ENCODE peak calls at places on chromosomes 1 and 21, in four cellular contexts. N, Y, D and K are unnamed samples.
A peak's percentile ranks its signal among the peaks of the same experiment; 100 is the strongest.

GRCh38 chr1:233480198-233480597 is 133.7 kb upstream of the KCNK1 start:
- DNase-seq in Y (no peak), N (no peak), D (no peak), K (no peak)

GRCh38 chr1:148372731-148373130 is 110.4 kb downstream of the PPIAL4G start:
- DNase-seq in N (peak; percentile 44), Y (no peak), D (peak; percentile 28), K (no peak)

GRCh38 chr1:119372493-119373086 is 4.0 kb downstream of the HAO2 start:
- DNase-seq in Y (peak; percentile 37), N (no peak), D (peak; percentile 2), K (peak; percentile 73)

GRCh38 chr1:155591770-155592169 is 18.2 kb upstream of the MSTO1 start:
- DNase-seq in D (peak; percentile 71), Y (peak; percentile 21), N (peak; percentile 68), K (no peak)

GRCh38 chr1:241485554-241485992 is 34.0 kb downstream of the FH start:
- DNase-seq in D (peak; percentile 36), N (peak; percentile 16), Y (no peak), K (peak; percentile 29)

GRCh38 chr1:9037476-9038337 is 11.5 kb upstream of the SLC2A7 start:
- DNase-seq in D (no peak), N (no peak), Y (no peak), K (no peak)

GRCh38 chr1:41418868-41419583 is 57.8 kb downstream of the FOXO6 start:
- DNase-seq in D (peak; percentile 73), N (peak; percentile 84), Y (no peak), K (peak; percentile 58)

GRCh38 chr21:43991447-43991991 is 20.6 kb upstream of the TRAPPC10 start:
- DNase-seq in D (no peak), N (no peak), Y (no peak), K (no peak)

GRCh38 chr1:167518331-167518700 is at the start of gene CD247:
- DNase-seq in Y (no peak), N (no peak), D (no peak), K (no peak)

GRCh38 chr1:195664628-195665027 is 943.6 kb downstream of the KCNT2 start:
- DNase-seq in Y (no peak), D (peak; percentile 46), N (peak; percentile 55), K (no peak)

GRCh38 chr1:96596226-96596625 is 125.4 kb upstream of the PTBP2 start:
- DNase-seq in N (peak; percentile 3), D (peak; percentile 18), Y (no peak), K (peak; percentile 83)

GRCh38 chr1:199082778-199083389 is 444.0 kb downstream of the PTPRC start:
- DNase-seq in Y (no peak), D (peak; percentile 14), N (no peak), K (no peak)

GRCh38 chr1:193070942-193071341 is 11.5 kb downstream of the RO60 start:
- DNase-seq in Y (no peak), N (no peak), D (peak; percentile 14), K (peak; percentile 36)

GRCh38 chr1:7247158-7247557 is 461.9 kb downstream of the CAMTA1 start:
- DNase-seq in N (no peak), Y (no peak), D (no peak), K (no peak)

GRCh38 chr1:15683411-15684039 is 595 bp upstream of the PLEKHM2 start:
- DNase-seq in D (no peak), Y (no peak), N (no peak), K (no peak)

GRCh38 chr1:91582431-91582921 is 81.8 kb downstream of the CDC7 start:
- DNase-seq in Y (no peak), N (peak; percentile 100), D (peak; percentile 93), K (no peak)

GRCh38 chr1:40039757-40040510 is 595 bp upstream of the CAP1 start:
- DNase-seq in N (peak; percentile 79), Y (no peak), D (peak; percentile 80), K (peak; percentile 83)

GRCh38 chr1:31412732-31413404 is at the start of gene SERINC2:
- DNase-seq in N (no peak), Y (peak; percentile 26), D (no peak), K (peak; percentile 69)

GRCh38 chr1:211750599-211750998 is 75.2 kb upstream of the NEK2 start:
- DNase-seq in D (no peak), Y (no peak), N (no peak), K (no peak)

GRCh38 chr1:22729921-22730320 is 19.3 kb downstream of the EPHB2 start:
- DNase-seq in D (no peak), Y (no peak), N (no peak), K (no peak)

GRCh38 chr1:9840176-9840575 is 16.4 kb upstream of the CLSTN1 start:
- DNase-seq in N (no peak), Y (no peak), D (no peak), K (no peak)

GRCh38 chr1:150256193-150256548 is 1.4 kb upstream of the CA14 start:
- DNase-seq in Y (no peak), N (no peak), D (no peak), K (no peak)
- H4K91ac ChIP-seq in Y (no peak overlapping the region), N (no peak overlapping the region), D (no peak overlapping the region), K (no peak overlapping the region)

GRCh38 chr1:230392920-230393521 is 33.1 kb downstream of the PGBD5 start:
- DNase-seq in D (no peak), Y (no peak), N (no peak), K (no peak)

GRCh38 chr1:230394134-230394533 is 32.0 kb downstream of the PGBD5 start:
- DNase-seq in D (no peak), N (no peak), Y (no peak), K (peak; percentile 52)

GRCh38 chr1:230394741-230395140 is 31.4 kb downstream of the PGBD5 start:
- DNase-seq in N (no peak), D (no peak), Y (no peak), K (no peak)

GRCh38 chr1:230392141-230392909 is 33.8 kb downstream of the PGBD5 start:
- DNase-seq in D (no peak), Y (no peak), N (no peak), K (no peak)

GRCh38 chr1:230393722-230394121 is 32.4 kb downstream of the PGBD5 start:
- DNase-seq in Y (no peak), D (no peak), N (no peak), K (no peak)
- H4K91ac ChIP-seq in Y (no peak overlapping the region), D (no peak overlapping the region), N (no peak overlapping the region), K (no peak overlapping the region)

DNA sequence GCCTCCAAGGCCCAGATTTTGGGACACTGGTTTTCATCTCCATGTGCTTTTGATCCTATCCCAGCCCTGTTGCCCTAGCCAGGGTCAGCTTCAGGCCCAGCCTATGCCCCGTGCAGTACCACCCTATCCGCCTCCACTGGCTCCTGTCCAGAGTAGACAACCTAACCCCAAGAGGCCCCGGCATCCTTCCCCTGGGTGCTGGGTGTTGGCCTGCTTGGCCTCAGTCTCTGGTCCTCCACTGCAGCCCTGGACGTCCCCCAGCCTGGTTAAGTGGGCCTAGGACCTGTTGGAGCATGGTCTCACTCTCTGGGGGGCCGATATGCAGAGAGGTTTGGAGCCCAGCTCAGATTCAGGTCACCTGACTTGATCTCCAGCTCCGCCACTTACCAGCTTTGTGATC is 1.6 kb downstream of the CSF3R start:
- DNase-seq in N (no peak), Y (no peak), D (no peak), K (no peak)
- H4K91ac ChIP-seq in N (no peak overlapping the region), Y (no peak overlapping the region), D (no peak overlapping the region), K (no peak overlapping the region)

GRCh38 chr1:169750041-169750440 is 16.2 kb upstream of the SELE start:
- DNase-seq in N (no peak), Y (no peak), D (no peak), K (no peak)

GRCh38 chr1:169741666-169742394 is 8.0 kb upstream of the SELE start:
- DNase-seq in Y (no peak), D (peak; percentile 7), N (peak; percentile 18), K (no peak)

GRCh38 chr1:169739980-169740379 is 6.1 kb upstream of the SELE start:
- DNase-seq in D (no peak), Y (no peak), N (no peak), K (no peak)

DNA sequence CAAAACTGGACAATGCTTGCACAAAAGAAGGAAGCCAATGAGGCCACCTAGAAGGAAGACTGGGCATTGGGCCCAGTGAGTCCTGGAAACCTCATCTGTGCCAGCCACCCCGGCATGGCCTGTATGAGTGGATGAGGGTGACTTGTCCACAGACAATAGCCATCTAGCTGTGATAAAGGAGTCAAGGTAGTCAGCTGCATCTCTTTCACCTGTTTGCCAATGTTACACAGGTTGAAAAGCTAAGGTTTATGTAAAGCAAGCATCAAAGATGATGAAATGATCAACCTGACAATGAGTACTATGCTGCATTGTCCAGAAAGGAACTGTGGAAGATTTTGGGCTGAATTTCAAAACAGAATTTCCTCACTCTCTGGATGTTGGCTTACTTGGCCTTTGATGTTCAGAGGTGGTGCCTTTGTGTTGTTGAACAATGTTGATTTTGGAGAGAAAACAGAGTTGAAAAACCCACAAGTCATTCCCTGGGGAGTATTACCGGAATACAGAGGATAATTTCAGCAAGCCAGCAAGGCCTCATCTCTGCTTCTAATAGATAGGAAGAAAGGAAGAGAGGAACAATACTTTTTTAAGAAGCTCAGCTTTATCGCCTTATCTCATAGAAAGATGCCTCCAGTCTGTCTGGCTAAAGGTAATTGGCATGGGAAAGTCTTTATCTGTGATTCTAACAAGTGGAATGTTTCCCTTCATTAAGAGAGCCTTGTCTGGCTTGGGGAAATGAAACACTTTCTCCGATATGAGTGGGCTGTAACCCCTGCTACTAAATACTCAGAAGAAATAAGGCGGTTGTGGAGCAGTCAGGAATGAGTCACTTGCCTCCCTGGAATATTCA is 11.4 kb upstream of the SELE start:
- DNase-seq in N (no peak), D (no peak), Y (no peak), K (no peak)
- H4K91ac ChIP-seq in N (no peak overlapping the region), D (peak overlapping the region; percentile 48), Y (no peak overlapping the region), K (no peak overlapping the region)

GRCh38 chr1:157994704-157995540 is 1.5 kb downstream of the KIRREL1 start:
- DNase-seq in N (peak; percentile 40), Y (no peak), D (peak; percentile 53), K (no peak)
- H4K91ac ChIP-seq in N (peak overlapping the region; percentile 62), Y (peak overlapping the region; percentile 61), D (peak overlapping the region; percentile 43), K (no peak overlapping the region)